ENCODE peak calls at places on chromosomes 7 and 10, in eight cellular contexts. S is NCI-H345; E is HT1080; M is SJCRH30; X is cardiac muscle cell; A is stimulated activated CD4-positive, alpha-beta T cell treated with anti-CD3 and anti-CD28 coated beads, Interleukin-15, amount 100 ng/mL, for 24 hours; N is RWPE1; F is right cardiac atrium. T is an unnamed sample.

GRCh38 chr10:114611617-114612016 is 46.5 kb downstream of the ABLIM1 start:
- DNase-seq in S (no peak), E (no peak), M (no peak), X (no peak), A (no peak), N (no peak), F (no peak), T (no peak)

GRCh38 chr10:128860574-128860973 is 606.5 kb upstream of the MGMT start:
- DNase-seq in S (no peak), E (no peak), M (no peak), X (no peak), A (no peak), N (no peak), F (no peak), T (no peak)

GRCh38 chr10:121379025-121379424 is 219.2 kb downstream of the FGFR2 start:
- DNase-seq in S (no peak), E (no peak), M (no peak), X (no peak), A (no peak), N (no peak), F (no peak), T (no peak)

GRCh38 chr10:90213346-90213745 is 512.0 kb downstream of the KIF20B start:
- DNase-seq in S (no peak), E (no peak), M (peak), X (no peak), A (no peak), N (no peak), F (no peak), T (no peak)

GRCh38 chr7:134741901-134742635 is 37.4 kb upstream of the CALD1 start:
- DNase-seq in S (no peak), E (peak), M (peak), X (peak), A (no peak), N (peak), F (peak), T (peak)

GRCh38 chr10:91680521-91680920 is 47.6 kb upstream of the PPP1R3C start:
- DNase-seq in S (no peak), E (no peak), M (no peak), X (no peak), A (no peak), N (no peak), F (no peak), T (no peak)

GRCh38 chr10:3687510-3688081 is 97.4 kb downstream of the KLF6 start:
- DNase-seq in S (no peak), E (no peak), M (no peak), X (no peak), A (no peak), N (no peak), F (no peak), T (no peak)

GRCh38 chr7:88001744-88002530 is 67.9 kb downstream of the ADAM22 start:
- DNase-seq in S (no peak), E (no peak), M (no peak), X (no peak), A (no peak), N (no peak), F (no peak), T (no peak)

GRCh38 chr10:46286991-46287693 is at the start of gene ANTXRL:
- DNase-seq in S (no peak), E (no peak), M (no peak), X (no peak), A (no peak), N (no peak), F (no peak), T (no peak)

GRCh38 chr7:153567426-153567825 is 484.8 kb upstream of the DPP6 start:
- DNase-seq in S (no peak), E (peak), M (no peak), X (peak), A (no peak), N (no peak), F (peak), T (no peak)

GRCh38 chr7:19707240-19707639 is 1.6 kb downstream of the POLR1F start:
- DNase-seq in S (no peak), E (peak), M (no peak), X (peak), A (no peak), N (peak), F (no peak), T (no peak)

GRCh38 chr10:70053212-70053895 is 708 bp downstream of the MACROH2A2 start:
- DNase-seq in S (peak), E (no peak), M (peak), X (peak), A (peak), N (peak), F (peak), T (no peak)

GRCh38 chr7:17392846-17393245 is 94.4 kb downstream of the AHR start:
- DNase-seq in S (no peak), E (no peak), M (no peak), X (peak), A (no peak), N (no peak), F (no peak), T (no peak)

GRCh38 chr7:117247809-117248208 is 75.0 kb downstream of the WNT2 start:
- DNase-seq in S (no peak), E (no peak), M (no peak), X (no peak), A (no peak), N (no peak), F (no peak), T (no peak)

GRCh38 chr7:99864041-99864440 is 12.8 kb downstream of the OR2AE1 start:
- DNase-seq in S (no peak), E (no peak), M (no peak), X (no peak), A (no peak), N (no peak), F (no peak), T (no peak)

GRCh38 chr7:1058821-1059199 is 14.5 kb downstream of the GPR146 start:
- DNase-seq in S (no peak), E (no peak), M (no peak), X (no peak), A (no peak), N (no peak), F (peak), T (no peak)

GRCh38 chr7:90824386-90825307 is 228.5 kb downstream of the CDK14 start:
- DNase-seq in S (no peak), E (peak), M (no peak), X (peak), A (no peak), N (peak), F (no peak), T (no peak)

GRCh38 chr10:69425513-69426298 is 9.0 kb upstream of the TACR2 start:
- DNase-seq in S (no peak), E (no peak), M (no peak), X (no peak), A (no peak), N (no peak), F (no peak), T (no peak)

GRCh38 chr7:22275574-22276150 is 81.3 kb downstream of the RAPGEF5 start:
- DNase-seq in S (no peak), E (no peak), M (no peak), X (no peak), A (no peak), N (no peak), F (no peak), T (no peak)

GRCh38 chr7:22578048-22578770 is 78.2 kb upstream of the STEAP1B start:
- DNase-seq in S (no peak), E (peak), M (no peak), X (peak), A (no peak), N (peak), F (no peak), T (no peak)

GRCh38 chr7:94394399-94395140 is at the start of gene COL1A2:
- DNase-seq in S (peak), E (no peak), M (no peak), X (peak), A (peak), N (peak), F (peak), T (no peak)

GRCh38 chr10:7671121-7671520 is 4.4 kb upstream of the ITIH5 start:
- DNase-seq in S (no peak), E (no peak), M (no peak), X (no peak), A (no peak), N (no peak), F (no peak), T (no peak)

GRCh38 chr7:140621326-140622035 is 19.1 kb downstream of the DENND2A start:
- DNase-seq in S (no peak), E (peak), M (no peak), X (no peak), A (no peak), N (no peak), F (no peak), T (no peak)

GRCh38 chr7:29123611-29124190 is 22.6 kb downstream of the CPVL start:
- DNase-seq in S (no peak), E (no peak), M (no peak), X (no peak), A (no peak), N (no peak), F (no peak), T (no peak)

GRCh38 chr10:17240617-17241016 is 12.6 kb downstream of the VIM start:
- DNase-seq in S (no peak), E (no peak), M (no peak), X (no peak), A (no peak), N (no peak), F (no peak), T (peak)

GRCh38 chr7:2937701-2938513 is 93.8 kb upstream of the GNA12 start:
- DNase-seq in S (no peak), E (no peak), M (no peak), X (no peak), A (no peak), N (no peak), F (no peak), T (no peak)

GRCh38 chr10:42475168-42476098 is 162.9 kb downstream of the ZNF33B start:
- DNase-seq in S (no peak), E (peak), M (peak), X (peak), A (peak), N (peak), F (peak), T (peak)

GRCh38 chr10:102802920-102803534 is 34.2 kb downstream of the CYP17A1 start:
- DNase-seq in S (no peak), E (peak), M (no peak), X (peak), A (peak), N (no peak), F (peak), T (peak)

GRCh38 chr10:57955076-57955475 is 312.6 kb downstream of the IPMK start:
- DNase-seq in S (no peak), E (peak), M (no peak), X (peak), A (no peak), N (no peak), F (no peak), T (no peak)

GRCh38 chr10:31069411-31069810 is 37.7 kb upstream of the ZNF438 start:
- DNase-seq in S (no peak), E (no peak), M (peak), X (no peak), A (no peak), N (no peak), F (no peak), T (no peak)

GRCh38 chr7:71237945-71238344 is 106.0 kb downstream of the GALNT17 start:
- DNase-seq in S (no peak), E (no peak), M (peak), X (no peak), A (no peak), N (no peak), F (peak), T (no peak)

GRCh38 chr7:129864042-129864441 is 88.7 kb downstream of the UBE2H start:
- DNase-seq in S (no peak), E (no peak), M (no peak), X (peak), A (no peak), N (no peak), F (peak), T (no peak)

GRCh38 chr7:151065516-151065915 is 6.1 kb downstream of the SLC4A2 start:
- DNase-seq in S (no peak), E (no peak), M (no peak), X (no peak), A (no peak), N (no peak), F (no peak), T (no peak)

GRCh38 chr7:133201470-133201869 is 51.4 kb upstream of the EXOC4 start:
- DNase-seq in S (no peak), E (no peak), M (no peak), X (no peak), A (no peak), N (no peak), F (no peak), T (no peak)

GRCh38 chr7:29921404-29922010 is 68.1 kb downstream of the SCRN1 start:
- DNase-seq in S (peak), E (peak), M (peak), X (peak), A (peak), N (peak), F (no peak), T (peak)

T was measured in dermis microvascular lymphatic vessel endothelial cell.